ENCODE peak calls at places on chromosomes 7 and 10, in four cellular contexts. Y is K562, U is HepG2, E is HEK293T. K is an unnamed sample.

GRCh38 chr7:17696422-17696821 is 243.9 kb downstream of the SNX13 start:
- DNase-seq in U (peak), E (no peak), Y (no peak), K (no peak)

GRCh38 chr7:29071203-29071804 is 75.0 kb downstream of the CPVL start:
- DNase-seq in U (no peak), Y (no peak), E (no peak), K (no peak)

GRCh38 chr10:86689146-86689545 is 20.8 kb downstream of the LDB3 start:
- DNase-seq in E (no peak), Y (no peak), U (no peak), K (no peak)

GRCh38 chr7:106979551-106980357 is 64.8 kb upstream of the PRKAR2B start:
- DNase-seq in E (no peak), U (no peak), Y (peak), K (no peak)

GRCh38 chr7:134891262-134892001 is 94.9 kb upstream of the AGBL3 start:
- DNase-seq in Y (no peak), E (peak), U (peak), K (no peak)

GRCh38 chr10:30454744-30455498 is 20.9 kb downstream of the MAP3K8 start:
- DNase-seq in U (no peak), E (no peak), Y (no peak), K (no peak)

GRCh38 chr7:55624813-55625212 is 52.5 kb upstream of the VOPP1 start:
- DNase-seq in Y (no peak), U (no peak), E (no peak), K (no peak)

GRCh38 chr7:111756687-111757178 is 194.4 kb upstream of the IMMP2L start:
- DNase-seq in Y (no peak), U (no peak), E (no peak), K (no peak)

GRCh38 chr7:134777908-134778580 is 1.4 kb upstream of the CALD1 start:
- DNase-seq in U (no peak), Y (no peak), E (no peak), K (no peak)

GRCh38 chr10:110206988-110207804 is at the start of gene MXI1:
- DNase-seq in Y (peak), E (peak), U (peak), K (no peak)

GRCh38 chr7:27083646-27084045 is 12.2 kb downstream of the HOXA1 start:
- DNase-seq in Y (no peak), E (no peak), U (no peak), K (peak)

GRCh38 chr7:6628045-6628444 is 9.1 kb upstream of the ZNF316 start:
- DNase-seq in Y (no peak), E (no peak), U (no peak), K (no peak)

GRCh38 chr10:78375854-78376785 is 342.5 kb downstream of the RPS24 start:
- DNase-seq in Y (no peak), U (no peak), E (no peak), K (no peak)

GRCh38 chr10:114930320-114930719 is 7.7 kb upstream of the TRUB1 start:
- DNase-seq in E (no peak), U (no peak), Y (no peak), K (no peak)

GRCh38 chr7:14673202-14673601 is 229.3 kb downstream of the DGKB start:
- DNase-seq in E (no peak), Y (no peak), U (no peak), K (no peak)

GRCh38 chr10:47061776-47062175 is 150.5 kb downstream of the PTPN20 start:
- DNase-seq in E (no peak), U (no peak), Y (no peak), K (no peak)

GRCh38 chr10:116067825-116068224 is 205.2 kb downstream of the GFRA1 start:
- DNase-seq in Y (no peak), U (no peak), E (no peak), K (no peak)
- TF ChIP-seq FOXK2 in Y (no peak), U (no peak), E (no peak), K (no peak)

GRCh38 chr7:157538321-157538720 is 201.5 kb downstream of the DNAJB6 start:
- DNase-seq in E (no peak), Y (no peak), U (no peak), K (no peak)
- TF ChIP-seq FOXK2 in E (no peak), Y (no peak), U (no peak), K (no peak)

DNA sequence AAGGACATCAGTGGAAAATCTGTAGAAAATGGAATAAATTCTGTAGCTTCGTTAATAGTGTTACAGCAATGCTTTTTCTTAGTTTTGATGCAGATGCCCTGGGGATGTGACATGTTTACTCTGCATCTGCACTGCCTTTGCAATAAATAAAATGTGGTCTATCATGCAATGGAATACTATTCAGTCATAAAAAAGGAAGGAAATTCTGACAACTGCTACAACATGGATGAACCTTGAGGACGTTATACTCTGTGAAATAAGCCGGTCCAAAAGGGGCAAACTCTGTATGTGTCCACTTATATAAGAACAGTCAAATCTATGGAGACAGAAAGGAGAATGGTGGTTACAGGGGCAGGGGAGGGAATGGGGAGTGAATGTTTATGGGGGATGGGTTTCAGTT is 13.5 kb downstream of the GRIFIN start:
- DNase-seq in U (no peak), E (no peak), Y (no peak), K (no peak)
- TF ChIP-seq FOXK2 in U (no peak), E (no peak), Y (no peak), K (no peak)

DNA sequence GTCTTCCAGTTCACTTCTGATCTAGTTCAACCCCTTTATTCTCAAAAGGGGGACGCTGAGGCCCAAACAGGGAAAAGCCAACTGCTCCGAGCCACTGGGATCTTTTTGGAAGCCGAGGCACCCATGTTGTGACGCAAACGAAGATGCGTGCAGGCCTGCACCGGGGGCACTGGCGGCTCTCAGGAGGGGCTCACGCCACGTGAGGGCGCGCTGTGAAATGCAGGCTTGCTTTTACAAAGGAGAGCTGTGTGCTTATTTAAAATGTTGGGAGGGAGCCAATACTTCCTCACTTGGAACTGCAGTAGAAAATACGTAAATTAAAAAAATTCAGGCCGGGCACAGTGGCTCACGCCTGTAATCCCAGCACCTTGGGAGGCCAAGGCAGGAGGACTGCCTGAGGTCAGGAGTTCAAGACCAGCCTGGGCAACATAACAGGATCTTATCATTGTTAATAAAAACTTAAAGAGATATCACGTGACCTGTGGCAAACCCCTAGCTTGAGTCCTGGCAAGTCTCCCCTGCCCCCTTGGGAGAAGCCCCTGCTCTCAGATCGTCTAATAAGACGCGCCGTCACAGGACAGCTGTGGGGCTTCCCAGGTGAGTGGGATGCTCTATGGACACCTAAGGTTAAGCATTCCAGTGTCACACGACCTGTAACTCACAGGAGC is 16.3 kb downstream of the BRI3 start:
- DNase-seq in E (no peak), Y (no peak), U (no peak), K (no peak)
- TF ChIP-seq FOXK2 in E (no peak), Y (no peak), U (no peak), K (no peak)

GRCh38 chr10:123559823-123560092 is 106.4 kb upstream of the GPR26 start:
- DNase-seq in U (no peak), E (no peak), Y (no peak), K (no peak)
- TF ChIP-seq FOXK2 in U (no peak), E (no peak), Y (no peak), K (no peak)

DNA sequence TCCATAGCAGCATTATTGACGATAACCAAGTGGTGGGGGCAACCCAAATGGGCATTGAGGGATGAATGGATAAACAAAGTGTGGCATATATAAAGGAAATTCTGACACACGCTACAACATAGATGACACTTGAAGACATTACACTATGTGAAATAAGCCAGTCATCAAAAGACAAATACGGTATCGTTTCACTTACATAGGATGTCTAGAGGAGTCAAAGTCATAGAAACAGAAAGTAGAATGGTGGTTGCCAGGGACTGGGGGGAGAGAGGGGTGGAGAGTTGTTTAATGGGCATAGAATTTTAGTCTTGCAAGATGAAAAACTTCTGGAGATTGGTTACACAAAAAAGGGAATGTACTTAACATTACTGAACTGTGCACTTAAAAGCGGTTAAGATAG is 53.7 kb downstream of the LSM5 start:
- DNase-seq in U (no peak), E (no peak), Y (no peak), K (no peak)
- TF ChIP-seq FOXK2 in U (no peak), E (no peak), Y (no peak), K (no peak)

GRCh38 chr10:91082447-91082846 is 138.0 kb upstream of the PCGF5 start:
- DNase-seq in Y (no peak), U (no peak), E (no peak), K (no peak)

GRCh38 chr10:91073301-91073780 is 147.1 kb upstream of the PCGF5 start:
- DNase-seq in E (no peak), U (no peak), Y (no peak), K (no peak)

GRCh38 chr10:91076991-91077548 is 143.4 kb upstream of the PCGF5 start:
- DNase-seq in Y (no peak), E (no peak), U (no peak), K (no peak)

GRCh38 chr10:91080776-91081175 is 139.7 kb upstream of the PCGF5 start:
- DNase-seq in U (no peak), E (no peak), Y (no peak), K (no peak)

GRCh38 chr10:91077549-91078017 is 142.9 kb upstream of the PCGF5 start:
- DNase-seq in U (no peak), E (no peak), Y (no peak), K (no peak)
- TF ChIP-seq FOXK2 in U (no peak), E (no peak), Y (no peak), K (no peak)

DNA sequence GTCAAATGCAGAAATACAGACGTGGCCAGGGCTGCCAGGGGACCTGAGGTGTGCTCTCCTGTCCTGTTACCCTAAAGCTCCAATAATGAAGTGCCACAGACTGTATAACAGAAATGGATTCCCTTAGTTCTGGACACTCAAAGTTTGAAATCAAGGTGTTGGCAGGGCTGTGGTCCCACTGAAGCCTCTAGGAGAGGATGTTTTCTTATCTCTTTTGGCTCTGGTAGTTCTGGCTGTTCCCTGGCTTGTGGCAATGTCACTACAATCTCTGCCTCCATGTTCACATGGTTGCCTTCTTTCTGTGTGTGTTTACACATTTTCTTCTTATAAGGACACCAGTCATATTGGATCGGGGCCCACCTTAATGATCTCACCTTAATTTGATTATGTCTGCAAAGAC is 15.3 kb upstream of the EEPD1 start:
- DNase-seq in U (no peak), E (no peak), Y (no peak), K (no peak)
- TF ChIP-seq FOXK2 in U (no peak), E (no peak), Y (no peak), K (no peak)

K was measured in GM12878.